ENCODE peak calls at places on chromosomes 16 and 17, in seven cellular contexts. One of them, this sample, is unnamed.
A peak's percentile ranks its signal among the peaks of the same experiment; 100 is the strongest.

GRCh38 chr16:73052441-73053030 is 4.6 kb upstream of the ZFHX3 start:
- DNase-seq in kidney: no peak
- DNase-seq in stomach: no peak
- DNase-seq in activated CD4-positive, alpha-beta T cell treated with anti-CD3 and anti-CD28 coated beads for 1 hour: no peak
- DNase-seq in GM12865: no peak
- DNase-seq in mammary epithelial cell: no peak
- DNase-seq in activated T-cell treated with anti-CD3 and anti-CD28 coated beads, Interleukin-2, amount 50 U/mL, for 72 hours: no peak
- DNase-seq in this sample: no peak

GRCh38 chr17:77535435-77535834 is 394.7 kb downstream of the SEC14L1 start:
- DNase-seq in kidney: no peak
- DNase-seq in stomach: peak; percentile 79
- DNase-seq in activated CD4-positive, alpha-beta T cell treated with anti-CD3 and anti-CD28 coated beads for 1 hour: no peak
- DNase-seq in GM12865: no peak
- DNase-seq in mammary epithelial cell: no peak
- DNase-seq in activated T-cell treated with anti-CD3 and anti-CD28 coated beads, Interleukin-2, amount 50 U/mL, for 72 hours: peak; percentile 6
- DNase-seq in this sample: no peak

GRCh38 chr16:48212033-48212432 is 32.1 kb upstream of the LONP2 start:
- DNase-seq in kidney: no peak
- DNase-seq in stomach: no peak
- DNase-seq in activated CD4-positive, alpha-beta T cell treated with anti-CD3 and anti-CD28 coated beads for 1 hour: no peak
- DNase-seq in GM12865: no peak
- DNase-seq in mammary epithelial cell: peak; percentile 14
- DNase-seq in activated T-cell treated with anti-CD3 and anti-CD28 coated beads, Interleukin-2, amount 50 U/mL, for 72 hours: no peak
- DNase-seq in this sample: no peak

GRCh38 chr17:57622886-57623433 is 122.1 kb downstream of the CCDC182 start:
- DNase-seq in kidney: no peak
- DNase-seq in stomach: no peak
- DNase-seq in activated CD4-positive, alpha-beta T cell treated with anti-CD3 and anti-CD28 coated beads for 1 hour: no peak
- DNase-seq in GM12865: peak; percentile 70
- DNase-seq in mammary epithelial cell: peak; percentile 16
- DNase-seq in activated T-cell treated with anti-CD3 and anti-CD28 coated beads, Interleukin-2, amount 50 U/mL, for 72 hours: no peak
- DNase-seq in this sample: no peak

GRCh38 chr16:84427553-84427952 is 59.2 kb downstream of the ATP2C2 start:
- DNase-seq in kidney: no peak
- DNase-seq in stomach: no peak
- DNase-seq in activated CD4-positive, alpha-beta T cell treated with anti-CD3 and anti-CD28 coated beads for 1 hour: no peak
- DNase-seq in GM12865: no peak
- DNase-seq in mammary epithelial cell: no peak
- DNase-seq in activated T-cell treated with anti-CD3 and anti-CD28 coated beads, Interleukin-2, amount 50 U/mL, for 72 hours: no peak
- DNase-seq in this sample: no peak

GRCh38 chr16:7849891-7850290 is 517.2 kb downstream of the RBFOX1 start:
- DNase-seq in kidney: no peak
- DNase-seq in stomach: no peak
- DNase-seq in activated CD4-positive, alpha-beta T cell treated with anti-CD3 and anti-CD28 coated beads for 1 hour: no peak
- DNase-seq in GM12865: no peak
- DNase-seq in mammary epithelial cell: no peak
- DNase-seq in activated T-cell treated with anti-CD3 and anti-CD28 coated beads, Interleukin-2, amount 50 U/mL, for 72 hours: no peak
- DNase-seq in this sample: no peak

GRCh38 chr17:51103050-51103449 is 17.6 kb downstream of the SPAG9 start:
- DNase-seq in kidney: no peak
- DNase-seq in stomach: no peak
- DNase-seq in activated CD4-positive, alpha-beta T cell treated with anti-CD3 and anti-CD28 coated beads for 1 hour: no peak
- DNase-seq in GM12865: no peak
- DNase-seq in mammary epithelial cell: no peak
- DNase-seq in activated T-cell treated with anti-CD3 and anti-CD28 coated beads, Interleukin-2, amount 50 U/mL, for 72 hours: no peak
- DNase-seq in this sample: no peak

GRCh38 chr17:50856431-50856830 is 9.7 kb downstream of the TOB1 start:
- DNase-seq in kidney: no peak
- DNase-seq in stomach: no peak
- DNase-seq in activated CD4-positive, alpha-beta T cell treated with anti-CD3 and anti-CD28 coated beads for 1 hour: no peak
- DNase-seq in GM12865: no peak
- DNase-seq in mammary epithelial cell: no peak
- DNase-seq in activated T-cell treated with anti-CD3 and anti-CD28 coated beads, Interleukin-2, amount 50 U/mL, for 72 hours: no peak
- DNase-seq in this sample: no peak

GRCh38 chr16:71610447-71610846 is 15.5 kb upstream of the MARVELD3 start:
- DNase-seq in kidney: no peak
- DNase-seq in stomach: no peak
- DNase-seq in activated CD4-positive, alpha-beta T cell treated with anti-CD3 and anti-CD28 coated beads for 1 hour: no peak
- DNase-seq in GM12865: no peak
- DNase-seq in mammary epithelial cell: no peak
- DNase-seq in activated T-cell treated with anti-CD3 and anti-CD28 coated beads, Interleukin-2, amount 50 U/mL, for 72 hours: no peak
- DNase-seq in this sample: no peak

GRCh38 chr17:64459284-64459747 is 10.4 kb downstream of the MILR1 start:
- DNase-seq in kidney: no peak
- DNase-seq in stomach: peak; percentile 27
- DNase-seq in activated CD4-positive, alpha-beta T cell treated with anti-CD3 and anti-CD28 coated beads for 1 hour: no peak
- DNase-seq in GM12865: no peak
- DNase-seq in mammary epithelial cell: peak; percentile 68
- DNase-seq in activated T-cell treated with anti-CD3 and anti-CD28 coated beads, Interleukin-2, amount 50 U/mL, for 72 hours: no peak
- DNase-seq in this sample: no peak

GRCh38 chr17:57679356-57679755 is 65.7 kb downstream of the CCDC182 start:
- DNase-seq in kidney: no peak
- DNase-seq in stomach: no peak
- DNase-seq in activated CD4-positive, alpha-beta T cell treated with anti-CD3 and anti-CD28 coated beads for 1 hour: no peak
- DNase-seq in GM12865: no peak
- DNase-seq in mammary epithelial cell: no peak
- DNase-seq in activated T-cell treated with anti-CD3 and anti-CD28 coated beads, Interleukin-2, amount 50 U/mL, for 72 hours: no peak
- DNase-seq in this sample: no peak

GRCh38 chr17:5237541-5238016 is 2.9 kb upstream of the SCIMP start:
- DNase-seq in kidney: no peak
- DNase-seq in stomach: peak; percentile 61
- DNase-seq in activated CD4-positive, alpha-beta T cell treated with anti-CD3 and anti-CD28 coated beads for 1 hour: no peak
- DNase-seq in GM12865: peak; percentile 96
- DNase-seq in mammary epithelial cell: peak; percentile 40
- DNase-seq in activated T-cell treated with anti-CD3 and anti-CD28 coated beads, Interleukin-2, amount 50 U/mL, for 72 hours: peak; percentile 71
- DNase-seq in this sample: peak; percentile 73

GRCh38 chr16:24508614-24509013 is 30.8 kb upstream of the RBBP6 start:
- DNase-seq in kidney: no peak
- DNase-seq in stomach: no peak
- DNase-seq in activated CD4-positive, alpha-beta T cell treated with anti-CD3 and anti-CD28 coated beads for 1 hour: no peak
- DNase-seq in GM12865: no peak
- DNase-seq in mammary epithelial cell: peak; percentile 71
- DNase-seq in activated T-cell treated with anti-CD3 and anti-CD28 coated beads, Interleukin-2, amount 50 U/mL, for 72 hours: no peak
- DNase-seq in this sample: no peak

GRCh38 chr17:82751171-82751570 is 694 bp upstream of the TBCD start:
- DNase-seq in kidney: peak; percentile 84
- DNase-seq in stomach: no peak
- DNase-seq in activated CD4-positive, alpha-beta T cell treated with anti-CD3 and anti-CD28 coated beads for 1 hour: no peak
- DNase-seq in GM12865: no peak
- DNase-seq in mammary epithelial cell: no peak
- DNase-seq in activated T-cell treated with anti-CD3 and anti-CD28 coated beads, Interleukin-2, amount 50 U/mL, for 72 hours: no peak
- DNase-seq in this sample: no peak

GRCh38 chr16:66167564-66168291 is 198.8 kb upstream of the CDH5 start:
- DNase-seq in kidney: no peak
- DNase-seq in stomach: no peak
- DNase-seq in activated CD4-positive, alpha-beta T cell treated with anti-CD3 and anti-CD28 coated beads for 1 hour: no peak
- DNase-seq in GM12865: no peak
- DNase-seq in mammary epithelial cell: no peak
- DNase-seq in activated T-cell treated with anti-CD3 and anti-CD28 coated beads, Interleukin-2, amount 50 U/mL, for 72 hours: no peak
- DNase-seq in this sample: no peak

GRCh38 chr17:67546578-67547527 is 169.8 kb downstream of the PITPNC1 start:
- DNase-seq in kidney: peak; percentile 88
- DNase-seq in stomach: peak; percentile 87
- DNase-seq in activated CD4-positive, alpha-beta T cell treated with anti-CD3 and anti-CD28 coated beads for 1 hour: no peak
- DNase-seq in GM12865: peak; percentile 86
- DNase-seq in mammary epithelial cell: no peak
- DNase-seq in activated T-cell treated with anti-CD3 and anti-CD28 coated beads, Interleukin-2, amount 50 U/mL, for 72 hours: no peak
- DNase-seq in this sample: no peak

GRCh38 chr17:3665834-3666233 is 2.5 kb downstream of the TAX1BP3 start:
- DNase-seq in kidney: no peak
- DNase-seq in stomach: no peak
- DNase-seq in activated CD4-positive, alpha-beta T cell treated with anti-CD3 and anti-CD28 coated beads for 1 hour: no peak
- DNase-seq in GM12865: no peak
- DNase-seq in mammary epithelial cell: no peak
- DNase-seq in activated T-cell treated with anti-CD3 and anti-CD28 coated beads, Interleukin-2, amount 50 U/mL, for 72 hours: no peak
- DNase-seq in this sample: peak; percentile 3

GRCh38 chr16:13427943-13428342 is 492.0 kb upstream of the ERCC4 start:
- DNase-seq in kidney: no peak
- DNase-seq in stomach: no peak
- DNase-seq in activated CD4-positive, alpha-beta T cell treated with anti-CD3 and anti-CD28 coated beads for 1 hour: no peak
- DNase-seq in GM12865: peak; percentile 45
- DNase-seq in mammary epithelial cell: no peak
- DNase-seq in activated T-cell treated with anti-CD3 and anti-CD28 coated beads, Interleukin-2, amount 50 U/mL, for 72 hours: no peak
- DNase-seq in this sample: no peak

GRCh38 chr17:1882836-1883235 is 53.0 kb downstream of the RPA1 start:
- DNase-seq in kidney: no peak
- DNase-seq in stomach: no peak
- DNase-seq in activated CD4-positive, alpha-beta T cell treated with anti-CD3 and anti-CD28 coated beads for 1 hour: peak; percentile 9
- DNase-seq in GM12865: peak; percentile 55
- DNase-seq in mammary epithelial cell: peak; percentile 15
- DNase-seq in activated T-cell treated with anti-CD3 and anti-CD28 coated beads, Interleukin-2, amount 50 U/mL, for 72 hours: peak; percentile 27
- DNase-seq in this sample: no peak

GRCh38 chr16:67326472-67327309 is at the start of the genes KCTD19 and LRRC36:
- DNase-seq in kidney: peak; percentile 83
- DNase-seq in stomach: peak; percentile 78
- DNase-seq in activated CD4-positive, alpha-beta T cell treated with anti-CD3 and anti-CD28 coated beads for 1 hour: peak; percentile 15
- DNase-seq in GM12865: peak; percentile 43
- DNase-seq in mammary epithelial cell: no peak
- DNase-seq in activated T-cell treated with anti-CD3 and anti-CD28 coated beads, Interleukin-2, amount 50 U/mL, for 72 hours: peak; percentile 89
- DNase-seq in this sample: no peak

GRCh38 chr16:66007717-66008116 is 358.8 kb upstream of the CDH5 start:
- DNase-seq in kidney: no peak
- DNase-seq in stomach: no peak
- DNase-seq in activated CD4-positive, alpha-beta T cell treated with anti-CD3 and anti-CD28 coated beads for 1 hour: no peak
- DNase-seq in GM12865: peak; percentile 45
- DNase-seq in mammary epithelial cell: no peak
- DNase-seq in activated T-cell treated with anti-CD3 and anti-CD28 coated beads, Interleukin-2, amount 50 U/mL, for 72 hours: no peak
- DNase-seq in this sample: peak; percentile 9

GRCh38 chr17:63398680-63399079 is 47.4 kb downstream of the CYB561 start:
- DNase-seq in kidney: no peak
- DNase-seq in stomach: no peak
- DNase-seq in activated CD4-positive, alpha-beta T cell treated with anti-CD3 and anti-CD28 coated beads for 1 hour: no peak
- DNase-seq in GM12865: no peak
- DNase-seq in mammary epithelial cell: no peak
- DNase-seq in activated T-cell treated with anti-CD3 and anti-CD28 coated beads, Interleukin-2, amount 50 U/mL, for 72 hours: no peak
- DNase-seq in this sample: no peak

GRCh38 chr16:66474750-66475199 is 47.7 kb downstream of the BEAN1 start:
- DNase-seq in kidney: no peak
- DNase-seq in stomach: no peak
- DNase-seq in activated CD4-positive, alpha-beta T cell treated with anti-CD3 and anti-CD28 coated beads for 1 hour: peak; percentile 34
- DNase-seq in GM12865: peak; percentile 61
- DNase-seq in mammary epithelial cell: no peak
- DNase-seq in activated T-cell treated with anti-CD3 and anti-CD28 coated beads, Interleukin-2, amount 50 U/mL, for 72 hours: peak; percentile 68
- DNase-seq in this sample: peak; percentile 85

GRCh38 chr17:80919331-80920284 is 72.0 kb upstream of the CHMP6 start:
- DNase-seq in kidney: peak; percentile 72
- DNase-seq in stomach: peak; percentile 47
- DNase-seq in activated CD4-positive, alpha-beta T cell treated with anti-CD3 and anti-CD28 coated beads for 1 hour: no peak
- DNase-seq in GM12865: no peak
- DNase-seq in mammary epithelial cell: no peak
- DNase-seq in activated T-cell treated with anti-CD3 and anti-CD28 coated beads, Interleukin-2, amount 50 U/mL, for 72 hours: no peak
- DNase-seq in this sample: no peak

GRCh38 chr17:45351831-45352230 is 35.0 kb upstream of the MAP3K14 start:
- DNase-seq in kidney: no peak
- DNase-seq in stomach: no peak
- DNase-seq in activated CD4-positive, alpha-beta T cell treated with anti-CD3 and anti-CD28 coated beads for 1 hour: no peak
- DNase-seq in GM12865: no peak
- DNase-seq in mammary epithelial cell: no peak
- DNase-seq in activated T-cell treated with anti-CD3 and anti-CD28 coated beads, Interleukin-2, amount 50 U/mL, for 72 hours: no peak
- DNase-seq in this sample: no peak

GRCh38 chr17:1532836-1533602 is 16.6 kb upstream of the INPP5K start:
- DNase-seq in kidney: no peak
- DNase-seq in stomach: no peak
- DNase-seq in activated CD4-positive, alpha-beta T cell treated with anti-CD3 and anti-CD28 coated beads for 1 hour: peak; percentile 19
- DNase-seq in GM12865: peak; percentile 56
- DNase-seq in mammary epithelial cell: no peak
- DNase-seq in activated T-cell treated with anti-CD3 and anti-CD28 coated beads, Interleukin-2, amount 50 U/mL, for 72 hours: peak; percentile 51
- DNase-seq in this sample: no peak

GRCh38 chr17:21285164-21286065 is 904 bp downstream of the MAP2K3 start:
- DNase-seq in kidney: peak; percentile 78
- DNase-seq in stomach: peak; percentile 61
- DNase-seq in activated CD4-positive, alpha-beta T cell treated with anti-CD3 and anti-CD28 coated beads for 1 hour: no peak
- DNase-seq in GM12865: peak; percentile 41
- DNase-seq in mammary epithelial cell: peak; percentile 69
- DNase-seq in activated T-cell treated with anti-CD3 and anti-CD28 coated beads, Interleukin-2, amount 50 U/mL, for 72 hours: peak; percentile 24
- DNase-seq in this sample: no peak

GRCh38 chr16:87252269-87252970 is 64.8 kb downstream of the C16orf95 start:
- DNase-seq in kidney: no peak
- DNase-seq in stomach: no peak
- DNase-seq in activated CD4-positive, alpha-beta T cell treated with anti-CD3 and anti-CD28 coated beads for 1 hour: no peak
- DNase-seq in GM12865: no peak
- DNase-seq in mammary epithelial cell: peak; percentile 30
- DNase-seq in activated T-cell treated with anti-CD3 and anti-CD28 coated beads, Interleukin-2, amount 50 U/mL, for 72 hours: no peak
- DNase-seq in this sample: no peak

GRCh38 chr17:31251075-31251474 is 46.0 kb downstream of the OMG start:
- DNase-seq in kidney: no peak
- DNase-seq in stomach: no peak
- DNase-seq in activated CD4-positive, alpha-beta T cell treated with anti-CD3 and anti-CD28 coated beads for 1 hour: no peak
- DNase-seq in GM12865: no peak
- DNase-seq in mammary epithelial cell: no peak
- DNase-seq in activated T-cell treated with anti-CD3 and anti-CD28 coated beads, Interleukin-2, amount 50 U/mL, for 72 hours: no peak
- DNase-seq in this sample: no peak

This sample was measured in MM.1S.